ENCODE peak calls at places on chromosome 14, in nine cellular contexts. N, C, Y, X, T, R, J, V and H are unnamed samples.
A peak's percentile ranks its signal among the peaks of the same experiment; 100 is the strongest.

GRCh38 chr14:68685419-68686211 is 107.3 kb downstream of the ZFP36L1 start:
- DNase-seq in N (peak; percentile 95), C (peak; percentile 76), Y (no peak), X (no peak), T (peak; percentile 75), R (peak; percentile 65), J (no peak), V (no peak), H (no peak)

GRCh38 chr14:75067212-75067611 is 2.2 kb upstream of the ZC2HC1C start:
- DNase-seq in N (no peak), C (no peak), Y (no peak), X (no peak), T (no peak), R (no peak), J (no peak), V (no peak), H (no peak)

GRCh38 chr14:68574461-68574860 is 218.4 kb downstream of the ZFP36L1 start:
- DNase-seq in N (no peak), C (no peak), Y (peak; percentile 26), X (no peak), T (no peak), R (no peak), J (no peak), V (no peak), H (no peak)

GRCh38 chr14:75119056-75119455 is 7.8 kb downstream of the NEK9 start:
- DNase-seq in N (peak; percentile 16), C (no peak), Y (no peak), X (no peak), T (no peak), R (no peak), J (no peak), V (no peak), H (no peak)

GRCh38 chr14:43480961-43481360 is 1026.1 kb downstream of the FSCB start:
- DNase-seq in N (no peak), C (no peak), Y (no peak), X (no peak), T (no peak), R (no peak), J (no peak), V (no peak), H (no peak)

GRCh38 chr14:99266181-99267178 is 5.5 kb downstream of the BCL11B start:
- DNase-seq in N (peak; percentile 79), C (peak; percentile 82), Y (peak; percentile 82), X (peak; percentile 67), T (peak; percentile 84), R (peak; percentile 74), J (peak; percentile 81), V (peak; percentile 88), H (no peak)

GRCh38 chr14:27015046-27015445 is 417.2 kb upstream of the NOVA1 start:
- DNase-seq in N (no peak), C (no peak), Y (no peak), X (no peak), T (no peak), R (no peak), J (no peak), V (no peak), H (no peak)

GRCh38 chr14:100306506-100307214 is 416 bp upstream of the SLC25A29 start:
- DNase-seq in N (peak; percentile 89), C (peak; percentile 12), Y (peak; percentile 93), X (peak; percentile 82), T (peak; percentile 72), R (peak; percentile 79), J (peak; percentile 100), V (peak; percentile 97), H (peak; percentile 66)

GRCh38 chr14:77458249-77458950 is 507 bp downstream of the AHSA1 start:
- DNase-seq in N (peak; percentile 43), C (peak; percentile 14), Y (no peak), X (peak; percentile 47), T (peak; percentile 4), R (peak; percentile 60), J (peak; percentile 67), V (peak; percentile 65), H (peak; percentile 3)

GRCh38 chr14:105163040-105163742 is 5.4 kb downstream of the JAG2 start:
- DNase-seq in N (no peak), C (no peak), Y (no peak), X (no peak), T (no peak), R (no peak), J (no peak), V (no peak), H (no peak)

GRCh38 chr14:45252356-45253069 is 489 bp downstream of the MIS18BP1 start:
- DNase-seq in N (peak; percentile 18), C (no peak), Y (no peak), X (no peak), T (no peak), R (peak; percentile 33), J (no peak), V (peak; percentile 30), H (no peak)

GRCh38 chr14:21734457-21735074 is 60.9 kb upstream of the OR4E1 start:
- DNase-seq in N (peak; percentile 81), C (peak; percentile 22), Y (no peak), X (no peak), T (peak; percentile 9), R (peak; percentile 44), J (peak; percentile 39), V (peak; percentile 83), H (peak; percentile 11)

GRCh38 chr14:68230941-68231717 is 411.6 kb downstream of the RAD51B start:
- DNase-seq in N (peak; percentile 90), C (no peak), Y (no peak), X (no peak), T (no peak), R (no peak), J (peak; percentile 36), V (peak; percentile 70), H (no peak)

GRCh38 chr14:63662776-63663175 is 21.1 kb upstream of the WDR89 start:
- DNase-seq in N (no peak), C (no peak), Y (no peak), X (no peak), T (no peak), R (no peak), J (no peak), V (no peak), H (no peak)

GRCh38 chr14:54206477-54206876 is 190.3 kb upstream of the CDKN3 start:
- DNase-seq in N (peak; percentile 33), C (no peak), Y (no peak), X (no peak), T (no peak), R (peak; percentile 10), J (no peak), V (no peak), H (no peak)

GRCh38 chr14:50475460-50475859 is 56.9 kb downstream of the MAP4K5 start:
- DNase-seq in N (peak; percentile 95), C (no peak), Y (no peak), X (peak; percentile 65), T (no peak), R (peak; percentile 5), J (no peak), V (no peak), H (no peak)

DNA sequence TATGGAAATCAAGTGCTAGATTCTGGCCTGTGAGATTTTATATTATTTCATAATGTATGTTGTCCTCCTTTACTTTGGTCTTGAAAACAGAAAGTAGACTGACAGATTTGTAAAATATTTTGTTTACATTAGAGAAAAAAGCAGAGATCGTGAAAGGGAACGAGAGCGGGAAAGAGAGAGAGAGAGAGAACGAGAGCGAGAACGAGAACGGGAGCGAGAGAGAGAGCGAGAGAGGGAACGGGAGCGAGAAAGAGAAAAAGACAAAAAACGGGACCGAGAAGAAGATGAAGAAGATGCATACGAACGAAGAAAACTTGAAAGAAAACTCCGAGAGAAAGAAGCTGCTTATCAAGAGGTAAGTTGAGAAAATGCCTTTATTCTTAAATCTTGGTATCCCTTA is 30.6 kb upstream of the PSEN1 start:
- DNase-seq in N (no peak), C (no peak), Y (no peak), X (no peak), T (no peak), R (no peak), J (no peak), V (no peak), H (no peak)
- H3K36me3 ChIP-seq in N (peaks cover 78% of the 10 kb centered on the region), C (peaks cover 75% of the 10 kb centered on the region), Y (no peaks in the 10 kb centered on the region), X (peaks cover 85% of the 10 kb centered on the region), T (peaks cover 53% of the 10 kb centered on the region), R (peaks cover 23% of the 10 kb centered on the region), J (peaks cover 46% of the 10 kb centered on the region), V (peaks cover 79% of the 10 kb centered on the region), H (peaks cover 88% of the 10 kb centered on the region)

GRCh38 chr14:24190416-24190815 is 1.8 kb upstream of the IPO4 start:
- DNase-seq in N (no peak), C (no peak), Y (no peak), X (no peak), T (no peak), R (no peak), J (no peak), V (no peak), H (no peak)
- H3K36me3 ChIP-seq in N (peaks cover 24% of the 10 kb centered on the region), C (peaks cover 29% of the 10 kb centered on the region), Y (no peaks in the 10 kb centered on the region), X (peaks cover 53% of the 10 kb centered on the region), T (peaks cover 32% of the 10 kb centered on the region), R (no peaks in the 10 kb centered on the region), J (peaks cover 19% of the 10 kb centered on the region), V (no peaks in the 10 kb centered on the region), H (peaks cover 62% of the 10 kb centered on the region)

GRCh38 chr14:51957950-51958349 is 31.4 kb upstream of the RTRAF start:
- DNase-seq in N (no peak), C (no peak), Y (no peak), X (peak; percentile 56), T (no peak), R (no peak), J (no peak), V (no peak), H (no peak)
- H3K36me3 ChIP-seq in N (no peaks in the 10 kb centered on the region), C (peaks cover 63% of the 10 kb centered on the region), Y (no peaks in the 10 kb centered on the region), X (no peaks in the 10 kb centered on the region), T (peaks cover 30% of the 10 kb centered on the region), R (no peaks in the 10 kb centered on the region), J (no peaks in the 10 kb centered on the region), V (no peaks in the 10 kb centered on the region), H (no peaks in the 10 kb centered on the region)

GRCh38 chr14:102330806-102331205 is 11.3 kb downstream of the ZNF839 start:
- DNase-seq in N (no peak), C (no peak), Y (no peak), X (no peak), T (no peak), R (no peak), J (no peak), V (no peak), H (no peak)

GRCh38 chr14:102333795-102334415 is 14.4 kb downstream of the ZNF839 start:
- DNase-seq in N (no peak), C (no peak), Y (no peak), X (no peak), T (no peak), R (no peak), J (no peak), V (no peak), H (no peak)

GRCh38 chr14:102338724-102339123 is 19.2 kb downstream of the ZNF839 start:
- DNase-seq in N (no peak), C (no peak), Y (no peak), X (no peak), T (no peak), R (no peak), J (peak; percentile 50), V (peak; percentile 30), H (no peak)

GRCh38 chr14:102333395-102333794 is 13.8 kb downstream of the ZNF839 start:
- DNase-seq in N (no peak), C (no peak), Y (no peak), X (no peak), T (no peak), R (no peak), J (no peak), V (no peak), H (no peak)

DNA sequence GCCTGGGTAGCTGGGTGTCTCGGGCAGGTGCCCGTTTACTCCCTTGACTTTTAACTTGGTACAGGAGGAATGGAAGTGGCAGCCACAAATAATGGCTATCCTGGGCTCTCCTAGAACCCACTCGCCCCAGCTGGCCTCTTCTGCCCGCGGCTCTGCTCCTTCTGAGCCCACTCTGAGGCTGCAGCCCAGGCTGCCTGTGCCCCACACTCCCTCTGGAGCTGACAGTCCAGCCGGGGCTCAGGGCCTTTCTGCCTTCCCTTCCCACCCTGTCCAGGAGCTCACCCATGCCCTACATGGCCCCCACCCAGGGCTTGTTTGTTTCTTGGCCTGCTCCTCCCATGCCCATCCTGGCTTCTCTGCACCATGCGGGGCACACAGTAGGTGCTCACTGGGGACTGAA is 15.6 kb downstream of the ZNF839 start:
- DNase-seq in N (no peak), C (no peak), Y (peak; percentile 29), X (no peak), T (no peak), R (no peak), J (no peak), V (no peak), H (no peak)
- H3K36me3 ChIP-seq in N (peaks cover 16% of the 10 kb centered on the region), C (peaks cover 24% of the 10 kb centered on the region), Y (no peaks in the 10 kb centered on the region), X (peaks cover 19% of the 10 kb centered on the region), T (peaks cover 5% of the 10 kb centered on the region), R (peaks cover 11% of the 10 kb centered on the region), J (peaks cover 15% of the 10 kb centered on the region), V (no peaks in the 10 kb centered on the region), H (peaks cover 51% of the 10 kb centered on the region)